ENCODE peak calls at places on chromosomes 3 and 15, in six cellular contexts. M is BJ, W is dorsolateral prefrontal cortex, O is AG04449, S is left ventricle myocardium inferior, T is A549. B is an unnamed sample.
A peak's percentile ranks its signal among the peaks of the same experiment; 100 is the strongest.

GRCh38 chr3:31423522-31423921 is 109.2 kb upstream of the STT3B start:
- DNase-seq in M (peak; percentile 13), W (no peak), O (peak; percentile 0), S (no peak), T (no peak), B (no peak)

GRCh38 chr3:29488922-29489321 is 208.1 kb downstream of the RBMS3 start:
- DNase-seq in M (no peak), W (no peak), O (no peak), S (no peak), T (no peak), B (no peak)

GRCh38 chr15:101326026-101326315 is 30.9 kb upstream of the SNRPA1 start:
- DNase-seq in M (no peak), W (no peak), O (no peak), S (no peak), T (no peak), B (no peak)

GRCh38 chr3:132029182-132029902 is 5.5 kb downstream of the CPNE4 start:
- DNase-seq in M (no peak), W (peak; percentile 84), O (no peak), S (peak; percentile 73), T (peak; percentile 82), B (no peak)

GRCh38 chr3:156509209-156510174 is 45.4 kb downstream of the SSR3 start:
- DNase-seq in M (no peak), W (no peak), O (no peak), S (no peak), T (peak; percentile 51), B (peak; percentile 29)

GRCh38 chr3:143216709-143217182 is 97.2 kb downstream of the CHST2 start:
- DNase-seq in M (no peak), W (no peak), O (no peak), S (no peak), T (no peak), B (no peak)

GRCh38 chr3:4581905-4582611 is 88.9 kb downstream of the ITPR1 start:
- DNase-seq in M (no peak), W (no peak), O (no peak), S (no peak), T (no peak), B (no peak)

GRCh38 chr3:168933614-168934013 is 729.9 kb downstream of the MECOM start:
- DNase-seq in M (peak; percentile 60), W (no peak), O (peak; percentile 12), S (no peak), T (no peak), B (peak; percentile 98)

GRCh38 chr3:189071452-189071851 is 100.3 kb upstream of the TPRG1 start:
- DNase-seq in M (no peak), W (no peak), O (no peak), S (no peak), T (no peak), B (no peak)

GRCh38 chr15:88649286-88649733 is 10.5 kb downstream of the ISG20 start:
- DNase-seq in M (peak; percentile 39), W (peak; percentile 77), O (peak; percentile 61), S (peak; percentile 53), T (peak; percentile 61), B (peak; percentile 46)

GRCh38 chr3:64023861-64024223 is 548 bp upstream of the PSMD6 start:
- DNase-seq in M (no peak), W (no peak), O (no peak), S (no peak), T (peak; percentile 35), B (no peak)

GRCh38 chr3:64019879-64020278 is 3.4 kb downstream of the PSMD6 start:
- DNase-seq in M (no peak), W (no peak), O (no peak), S (no peak), T (no peak), B (no peak)

GRCh38 chr3:64023187-64023860 is at the start of gene PSMD6:
- DNase-seq in M (no peak), W (peak; percentile 83), O (no peak), S (peak; percentile 89), T (peak; percentile 85), B (peak; percentile 29)

GRCh38 chr3:64019271-64019670 is 4.0 kb downstream of the PSMD6 start:
- DNase-seq in M (no peak), W (no peak), O (no peak), S (no peak), T (no peak), B (no peak)

GRCh38 chr3:64022451-64023186 is 675 bp downstream of the PSMD6 start:
- DNase-seq in M (no peak), W (peak; percentile 16), O (no peak), S (no peak), T (no peak), B (no peak)
- TF ChIP-seq CTCF in M (no peak), W (no peak), O (no peak), S (no peak), T (no peak), B (no peak)

GRCh38 chr15:43519207-43519606 is 1.8 kb downstream of the MAP1A start:
- DNase-seq in M (no peak), W (peak; percentile 41), O (no peak), S (no peak), T (no peak), B (no peak)
- H3K4me3 ChIP-seq in M (peak overlapping the region; percentile 82), W (peak overlapping the region; percentile 86), O (peak overlapping the region; percentile 98), S (peak overlapping the region; percentile 66), T (no peak overlapping the region), B (no peak overlapping the region)

GRCh38 chr3:133487204-133487603 is 86.3 kb upstream of the CDV3 start:
- DNase-seq in M (no peak), W (no peak), O (no peak), S (no peak), T (no peak), B (no peak)

GRCh38 chr3:133486658-133487057 is 86.8 kb downstream of the BFSP2 start:
- DNase-seq in M (no peak), W (no peak), O (no peak), S (no peak), T (no peak), B (no peak)

GRCh38 chr3:133489466-133490085 is 83.9 kb upstream of the CDV3 start:
- DNase-seq in M (no peak), W (no peak), O (no peak), S (no peak), T (no peak), B (no peak)

GRCh38 chr3:133488785-133489367 is 84.6 kb upstream of the CDV3 start:
- DNase-seq in M (peak; percentile 32), W (no peak), O (peak; percentile 45), S (no peak), T (no peak), B (peak; percentile 33)

GRCh38 chr3:133487920-133488540 is 85.5 kb upstream of the CDV3 start:
- DNase-seq in M (no peak), W (no peak), O (no peak), S (no peak), T (peak; percentile 15), B (no peak)
- TF ChIP-seq CTCF in M (peak; percentile 60), W (peak; percentile 40), O (peak; percentile 28), S (peak; percentile 68), T (peak; percentile 31), B (peak; percentile 62)

GRCh38 chr3:150074277-150074676 is 103.6 kb upstream of the PFN2 start:
- DNase-seq in M (no peak), W (no peak), O (no peak), S (no peak), T (no peak), B (no peak)
- H3K4me3 ChIP-seq in M (no peak overlapping the region), W (no peak overlapping the region), O (peak overlapping the region; percentile 2), S (no peak overlapping the region), T (no peak overlapping the region), B (no peak overlapping the region)

GRCh38 chr15:55630921-55631320 is 42.8 kb upstream of the PYGO1 start:
- DNase-seq in M (no peak), W (no peak), O (no peak), S (no peak), T (no peak), B (no peak)

GRCh38 chr15:55633731-55634130 is 45.6 kb upstream of the PYGO1 start:
- DNase-seq in M (no peak), W (no peak), O (no peak), S (no peak), T (no peak), B (no peak)

GRCh38 chr15:55632434-55632833 is 44.3 kb upstream of the PYGO1 start:
- DNase-seq in M (no peak), W (no peak), O (no peak), S (no peak), T (no peak), B (no peak)

GRCh38 chr15:55628369-55628730 is 40.2 kb upstream of the PYGO1 start:
- DNase-seq in M (no peak), W (no peak), O (no peak), S (no peak), T (no peak), B (no peak)

GRCh38 chr15:55627730-55628368 is 39.7 kb upstream of the PYGO1 start:
- DNase-seq in M (peak; percentile 75), W (peak; percentile 9), O (peak; percentile 55), S (no peak), T (peak; percentile 92), B (peak; percentile 67)
- TF ChIP-seq CTCF in M (no peak), W (no peak), O (no peak), S (no peak), T (no peak), B (no peak)

GRCh38 chr3:45872569-45872968 is 13.8 kb upstream of the CCR9 start:
- DNase-seq in M (no peak), W (no peak), O (no peak), S (no peak), T (no peak), B (no peak)

GRCh38 chr3:45869638-45870037 is 16.7 kb upstream of the CCR9 start:
- DNase-seq in M (no peak), W (no peak), O (no peak), S (no peak), T (no peak), B (no peak)

GRCh38 chr3:45871834-45872233 is 14.5 kb upstream of the CCR9 start:
- DNase-seq in M (no peak), W (no peak), O (no peak), S (no peak), T (no peak), B (no peak)

GRCh38 chr3:45868213-45868612 is 18.1 kb upstream of the CCR9 start:
- DNase-seq in M (no peak), W (no peak), O (no peak), S (no peak), T (no peak), B (no peak)

GRCh38 chr3:45870099-45870498 is 16.2 kb upstream of the CCR9 start:
- DNase-seq in M (no peak), W (no peak), O (no peak), S (no peak), T (no peak), B (no peak)
- H3K4me3 ChIP-seq in M (no peak overlapping the region), W (no peak overlapping the region), O (no peak overlapping the region), S (no peak overlapping the region), T (no peak overlapping the region), B (no peak overlapping the region)

GRCh38 chr3:110478377-110479054 is 593.1 kb upstream of the NECTIN3 start:
- DNase-seq in M (no peak), W (no peak), O (no peak), S (no peak), T (no peak), B (no peak)

GRCh38 chr3:110485389-110485788 is 586.2 kb upstream of the NECTIN3 start:
- DNase-seq in M (no peak), W (no peak), O (no peak), S (no peak), T (no peak), B (no peak)

DNA sequence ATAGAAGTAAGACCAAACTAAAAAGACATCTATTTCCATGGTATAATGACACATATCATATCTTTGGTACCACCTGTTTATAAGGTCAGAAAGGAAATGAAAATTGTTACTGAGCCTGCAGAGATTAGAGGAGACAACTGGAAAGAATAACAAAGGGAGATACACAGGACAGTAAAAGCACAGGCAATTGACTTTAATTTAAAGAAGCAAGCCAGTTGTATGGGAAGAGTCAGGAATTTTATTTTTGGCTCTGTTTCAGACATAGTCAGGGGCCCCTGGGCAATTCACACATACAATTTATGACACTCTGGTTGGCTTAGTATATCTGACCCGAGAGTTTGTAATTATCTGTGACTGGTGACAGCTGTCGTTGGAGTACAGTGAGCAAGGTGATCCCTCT is 591.9 kb upstream of the NECTIN3 start:
- DNase-seq in M (no peak), W (no peak), O (no peak), S (no peak), T (no peak), B (no peak)
- TF ChIP-seq CTCF in M (no peak), W (no peak), O (no peak), S (no peak), T (no peak), B (no peak)